ENCODE peak calls at places on chromosomes 11 and 22, in seven cellular contexts. S is tibial nerve; F is effector memory CD4-positive, alpha-beta T cell; H is adrenal gland; I is naive thymus-derived CD4-positive, alpha-beta T cell; U is A549; E is colonic mucosa. W is an unnamed sample. For H3K9me3, the result is how much of the 10 kb centered on the place peaks cover.

GRCh38 chr11:77101043-77101537 is 1.6 kb upstream of the OMP start:
- DNase-seq in E (no peak), I (no peak), H (no peak), F (no peak), S (no peak), U (peak), W (no peak)

GRCh38 chr22:44628856-44629255 is 73.1 kb upstream of the PRR5 start:
- DNase-seq in S (no peak), E (no peak), H (no peak), F (no peak), I (no peak), U (no peak), W (no peak)

GRCh38 chr11:75350743-75351540 is 519 bp downstream of the ARRB1 start:
- DNase-seq in I (peak), E (peak), S (peak), H (peak), U (no peak), F (no peak), W (no peak)

GRCh38 chr11:68042219-68043028 is 3.6 kb downstream of the TCIRG1 start:
- DNase-seq in F (no peak), U (no peak), S (no peak), E (no peak), H (no peak), I (no peak), W (no peak)

GRCh38 chr11:20360650-20361049 is 2.9 kb upstream of the HTATIP2 start:
- DNase-seq in U (peak), H (no peak), I (peak), F (no peak), E (no peak), S (no peak), W (no peak)

GRCh38 chr11:124788521-124788920 is 11.7 kb downstream of the MSANTD2 start:
- DNase-seq in U (no peak), I (no peak), F (no peak), S (no peak), H (no peak), E (no peak), W (no peak)

GRCh38 chr11:75891947-75892739 is 77.1 kb downstream of the UVRAG start:
- DNase-seq in U (no peak), I (no peak), H (no peak), S (no peak), F (no peak), E (no peak), W (no peak)

GRCh38 chr11:33608386-33608785 is 92.2 kb downstream of the C11orf91 start:
- DNase-seq in S (no peak), I (no peak), H (no peak), E (no peak), U (no peak), F (no peak), W (no peak)

GRCh38 chr22:18032455-18033101 is 8.2 kb upstream of the MICAL3 start:
- DNase-seq in F (no peak), S (no peak), I (no peak), E (no peak), U (peak), H (no peak), W (no peak)

GRCh38 chr22:36722055-36722454 is 18.5 kb upstream of the CACNG2 start:
- DNase-seq in H (no peak), E (no peak), S (no peak), I (no peak), U (no peak), F (no peak), W (no peak)

GRCh38 chr11:76155455-76156232 is 50.7 kb downstream of the WNT11 start:
- DNase-seq in U (no peak), I (no peak), S (no peak), H (no peak), E (no peak), F (no peak), W (no peak)

GRCh38 chr11:102318469-102318868 is 1.2 kb downstream of the BIRC3 start:
- DNase-seq in U (peak), H (no peak), F (peak), S (no peak), E (no peak), I (peak), W (peak)

GRCh38 chr22:19903031-19903430 is 38.5 kb upstream of the COMT start:
- DNase-seq in E (no peak), U (no peak), H (no peak), I (no peak), F (no peak), S (no peak), W (no peak)

GRCh38 chr11:43408277-43408676 is 49.6 kb downstream of the TTC17 start:
- DNase-seq in I (no peak), H (no peak), S (no peak), F (no peak), U (no peak), E (no peak), W (no peak)

GRCh38 chr22:50165438-50166123 is 5.0 kb upstream of the PANX2 start:
- DNase-seq in E (no peak), F (no peak), U (no peak), H (no peak), I (no peak), S (no peak), W (no peak)

GRCh38 chr11:14789879-14790484 is 102.0 kb downstream of the CYP2R1 start:
- DNase-seq in E (no peak), U (peak), F (no peak), S (no peak), I (no peak), H (no peak), W (no peak)

GRCh38 chr22:21447694-21448402 is 19.3 kb upstream of the TMEM191C start:
- DNase-seq in U (peak), I (no peak), E (no peak), F (no peak), H (peak), S (no peak), W (no peak)

GRCh38 chr22:36355362-36355761 is 32.4 kb downstream of the MYH9 start:
- DNase-seq in H (no peak), S (no peak), F (no peak), E (no peak), I (no peak), U (no peak), W (no peak)

GRCh38 chr22:44154431-44154942 is 26.2 kb upstream of the PARVG start:
- DNase-seq in S (no peak), I (no peak), H (no peak), F (no peak), U (no peak), E (no peak), W (no peak)

GRCh38 chr22:21573293-21573734 is 5.8 kb downstream of the UBE2L3 start:
- DNase-seq in F (no peak), U (no peak), S (no peak), I (no peak), H (no peak), E (no peak), W (no peak)

GRCh38 chr11:72037554-72038311 is 39.0 kb downstream of the IL18BP start:
- DNase-seq in E (no peak), F (no peak), H (peak), U (no peak), I (no peak), S (no peak), W (no peak)

GRCh38 chr11:34438529-34439507 is at the start of gene CAT:
- DNase-seq in E (peak), F (peak), H (peak), I (peak), S (peak), U (peak), W (peak)

GRCh38 chr11:35177370-35177769 is 38.4 kb downstream of the CD44 start:
- DNase-seq in H (no peak), I (peak), F (no peak), S (no peak), E (no peak), U (no peak), W (no peak)

GRCh38 chr11:74453373-74453975 is 13.9 kb downstream of the KCNE3 start:
- DNase-seq in H (peak), I (peak), S (peak), E (peak), U (peak), F (no peak), W (peak)

GRCh38 chr22:35638408-35638807 is 9.8 kb upstream of the APOL6 start:
- DNase-seq in H (peak), F (no peak), S (peak), E (peak), I (no peak), U (no peak), W (no peak)

GRCh38 chr11:113553235-113553634 is 78.0 kb upstream of the DRD2 start:
- DNase-seq in E (no peak), H (no peak), U (peak), S (no peak), F (no peak), I (no peak), W (no peak)

GRCh38 chr11:3627291-3627690 is 14.5 kb downstream of the ART5 start:
- DNase-seq in E (no peak), H (no peak), I (no peak), S (no peak), U (peak), F (no peak), W (no peak)

GRCh38 chr11:104876838-104877500 is 21.3 kb downstream of the CASP12 start:
- DNase-seq in I (peak), F (no peak), S (no peak), E (no peak), U (no peak), H (no peak), W (no peak)

GRCh38 chr11:86722041-86722440 is 49.6 kb upstream of the ME3 start:
- DNase-seq in S (no peak), F (no peak), H (no peak), I (no peak), E (no peak), U (no peak), W (no peak)

GRCh38 chr11:88174627-88175003 is 628 bp downstream of the RAB38 start:
- DNase-seq in H (peak), F (no peak), S (peak), E (peak), U (peak), I (no peak), W (no peak)

GRCh38 chr11:116774661-116775060 is 1.9 kb upstream of the BUD13 start:
- DNase-seq in I (no peak), E (no peak), U (no peak), S (no peak), H (no peak), F (no peak), W (no peak)

GRCh38 chr11:45537617-45538016 is 127.8 kb downstream of the CHST1 start:
- DNase-seq in I (no peak), S (no peak), E (no peak), F (no peak), H (no peak), U (no peak), W (no peak)

GRCh38 chr11:73969991-73970800 is 12.4 kb downstream of the UCP2 start:
- DNase-seq in U (no peak), S (no peak), E (no peak), I (no peak), H (no peak), F (no peak), W (no peak)

GRCh38 chr22:20638143-20638870 is 130.9 kb downstream of the MED15 start:
- DNase-seq in S (no peak), H (no peak), F (no peak), E (no peak), I (no peak), U (no peak), W (no peak)

GRCh38 chr22:23608583-23608982 is 23.5 kb downstream of the DRICH1 start:
- DNase-seq in F (no peak), S (no peak), E (no peak), U (no peak), I (no peak), H (no peak), W (no peak)

GRCh38 chr11:112977620-112978212 is 16.5 kb downstream of the NCAM1 start:
- DNase-seq in I (no peak), S (no peak), U (no peak), F (no peak), E (no peak), H (no peak), W (no peak)

GRCh38 chr22:20456064-20456721 is 18.6 kb upstream of the SCARF2 start:
- DNase-seq in F (peak), U (peak), I (peak), S (peak), H (peak), E (peak), W (peak)

GRCh38 chr11:128904872-128905344 is 13.8 kb downstream of the KCNJ5 start:
- DNase-seq in F (no peak), I (no peak), E (peak), U (peak), S (no peak), H (no peak), W (no peak)

GRCh38 chr11:68838572-68838964 is 3.1 kb downstream of the CPT1A start:
- DNase-seq in H (peak), E (no peak), F (no peak), S (no peak), I (no peak), U (no peak), W (no peak)

GRCh38 chr11:119156496-119156895 is 7.6 kb downstream of the ABCG4 start:
- DNase-seq in F (no peak), S (no peak), I (no peak), E (no peak), H (no peak), U (no peak), W (no peak)
- H3K9me3 ChIP-seq in F (under half), S (under half), I (under half), E (under half), H (under half), U (under half), W (under half)

DNA sequence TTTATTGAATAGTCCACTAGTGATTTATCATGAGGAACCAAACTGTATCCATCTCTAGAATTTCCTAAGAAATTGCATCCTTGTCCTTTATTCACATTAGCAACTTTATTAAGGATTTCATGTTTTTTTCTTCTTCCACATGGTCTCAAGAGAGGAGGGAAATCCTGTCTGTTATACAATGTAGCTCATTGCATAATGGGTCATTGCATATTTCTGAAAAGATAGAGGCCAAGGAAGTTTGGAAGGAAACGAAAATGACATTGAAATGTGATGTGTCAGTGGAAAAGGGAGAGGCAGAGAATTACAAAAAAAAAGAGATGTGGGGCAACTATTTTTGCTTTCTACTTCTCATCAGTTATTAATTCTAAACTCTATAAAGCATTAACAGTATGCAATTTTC is 353.1 kb downstream of the METTL15 start:
- DNase-seq in S (no peak), H (no peak), U (no peak), I (no peak), F (no peak), E (no peak), W (no peak)
- H3K9me3 ChIP-seq in S (under half), H (under half), U (under half), I (under half), F (under half), E (under half), W (under half)

DNA sequence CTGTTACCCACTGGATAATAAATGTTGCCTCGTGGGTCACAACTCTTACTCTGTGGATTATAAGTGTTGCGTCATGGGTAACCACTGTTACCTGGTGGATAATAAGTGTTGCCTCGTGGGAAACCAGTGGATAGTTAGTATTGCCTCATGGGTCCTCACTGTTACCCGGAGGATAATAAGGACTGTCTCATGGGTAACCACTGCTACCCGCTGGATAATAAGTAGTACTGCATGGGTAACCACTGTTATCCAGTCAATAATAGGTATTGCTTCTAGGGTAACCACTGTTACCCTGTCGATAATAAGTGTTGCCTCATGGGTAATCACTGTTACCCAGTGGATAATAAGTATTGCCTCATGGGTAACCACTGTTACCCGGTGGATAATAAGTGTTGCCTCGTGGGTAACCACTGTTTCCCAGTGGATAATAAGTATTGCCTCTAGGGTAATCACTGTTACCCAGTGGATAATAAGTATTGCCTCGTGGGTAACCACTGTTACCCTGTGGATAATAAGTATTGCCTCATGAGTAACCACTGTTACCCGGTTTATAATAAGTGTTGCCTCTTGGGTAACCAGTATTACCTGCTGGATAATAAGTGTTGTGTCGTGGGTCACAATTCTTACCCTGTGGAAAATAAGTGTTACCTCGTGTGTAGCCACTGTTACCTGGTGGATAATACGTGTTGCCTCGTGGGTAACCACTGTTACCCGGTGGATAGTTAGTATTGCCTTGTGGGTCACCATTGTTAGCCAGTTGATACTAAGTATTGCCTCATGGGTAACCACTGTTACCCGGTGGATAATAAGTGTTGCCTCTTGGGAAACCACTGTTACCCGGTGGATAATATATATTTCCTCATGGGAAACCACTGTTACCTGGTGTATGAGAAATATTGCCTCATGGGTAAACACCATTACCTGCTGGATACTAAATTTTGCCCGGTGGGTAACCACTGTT is 15.7 kb upstream of the NXPE4 start:
- DNase-seq in F (no peak), S (no peak), H (no peak), I (no peak), U (peak), E (peak), W (no peak)
- H3K9me3 ChIP-seq in F (under half), S (under half), H (under half), I (under half), U (under half), E (under half), W (under half)

GRCh38 chr11:55707029-55707428 is 45.0 kb downstream of the OR4C6 start:
- DNase-seq in I (no peak), F (no peak), H (no peak), U (peak), S (no peak), E (no peak), W (no peak)

GRCh38 chr11:55697817-55698216 is 35.8 kb downstream of the OR4C6 start:
- DNase-seq in H (no peak), E (no peak), I (no peak), U (no peak), S (no peak), F (no peak), W (no peak)

DNA sequence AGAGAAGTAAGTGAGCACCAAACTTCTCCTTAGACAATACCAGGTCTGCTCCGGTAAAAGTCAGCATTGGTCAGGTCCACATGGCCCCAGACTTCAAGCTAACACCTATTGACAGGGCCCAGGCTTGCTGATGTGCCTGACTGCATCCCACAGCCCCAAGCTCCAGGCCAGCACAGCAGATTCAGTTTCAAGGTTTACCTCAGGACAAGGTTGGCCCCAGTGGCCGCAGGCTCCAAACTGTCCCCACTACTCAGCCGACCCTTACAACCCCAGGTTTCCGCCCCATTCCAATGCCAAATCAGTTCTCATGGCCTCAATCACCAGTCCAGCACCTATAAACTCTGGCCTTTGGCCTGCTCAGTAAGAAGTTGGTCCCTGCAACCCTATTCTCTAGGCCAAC is 39.4 kb downstream of the OR4C6 start:
- DNase-seq in U (no peak), H (no peak), I (no peak), S (no peak), F (no peak), E (no peak), W (no peak)
- H3K9me3 ChIP-seq in U (under half), H (under half), I (under half), S (under half), F (under half), E (under half), W (under half)

DNA sequence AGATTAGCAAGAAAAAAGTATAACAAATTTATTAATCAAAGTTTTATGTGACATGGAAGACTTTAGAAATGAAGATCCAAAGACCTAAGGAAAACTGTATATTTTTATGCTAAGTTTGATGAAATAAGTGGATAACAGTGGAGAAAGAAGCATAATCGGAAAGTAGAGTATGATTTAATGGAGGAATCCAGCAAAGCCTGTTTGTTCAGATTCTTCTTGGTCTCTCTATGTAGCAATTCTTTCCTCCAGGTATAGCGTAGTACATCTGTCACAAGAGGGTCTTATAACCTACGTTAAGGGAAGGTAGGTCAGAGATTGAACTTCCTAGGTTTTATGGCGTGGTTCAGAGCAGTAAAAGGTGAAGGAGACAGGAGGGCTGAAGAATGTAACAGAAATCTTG is 600.6 kb upstream of the CHORDC1 start:
- DNase-seq in S (no peak), I (no peak), H (no peak), U (no peak), F (no peak), E (no peak), W (no peak)
- H3K9me3 ChIP-seq in S (under half), I (under half), H (under half), U (under half), F (under half), E (under half), W (under half)

GRCh38 chr22:47762141-47762540 is 999.7 kb downstream of the TBC1D22A start:
- DNase-seq in H (no peak), E (no peak), S (no peak), U (no peak), F (no peak), I (no peak), W (no peak)
- H3K9me3 ChIP-seq in H (under half), E (under half), S (under half), U (under half), F (under half), I (under half), W (under half)

GRCh38 chr11:59119826-59120225 is 12.8 kb downstream of the FAM111B start:
- DNase-seq in H (no peak), E (no peak), S (no peak), I (no peak), F (no peak), U (no peak), W (no peak)
- H3K9me3 ChIP-seq in H (under half), E (under half), S (under half), I (under half), F (under half), U (under half), W (under half)

GRCh38 chr11:97968071-97968470 is 1052.7 kb upstream of the CNTN5 start:
- DNase-seq in F (no peak), H (no peak), I (no peak), S (no peak), E (no peak), U (no peak), W (no peak)

GRCh38 chr11:97966901-97967300 is 1053.8 kb upstream of the CNTN5 start:
- DNase-seq in F (no peak), I (no peak), S (no peak), U (no peak), E (no peak), H (no peak), W (no peak)

GRCh38 chr11:97964332-97965004 is 1056.3 kb upstream of the CNTN5 start:
- DNase-seq in S (no peak), U (no peak), H (no peak), I (no peak), E (no peak), F (no peak), W (no peak)

GRCh38 chr11:97963528-97964331 is 1057.0 kb upstream of the CNTN5 start:
- DNase-seq in H (no peak), E (no peak), S (no peak), F (no peak), U (no peak), I (no peak), W (no peak)

GRCh38 chr11:97965849-97966646 is 1054.7 kb upstream of the CNTN5 start:
- DNase-seq in H (no peak), E (no peak), S (no peak), U (no peak), I (no peak), F (no peak), W (no peak)
- H3K9me3 ChIP-seq in H (under half), E (under half), S (under half), U (under half), I (under half), F (under half), W (under half)

W was measured in T-helper 17 cell.